ENCODE peak calls at places on chromosomes 13 and 19, in six cellular contexts. One of them, this sample, is unnamed.

GRCh38 chr19:41707871-41708371 is 505 bp upstream of the CEACAM5 start:
- DNase-seq in left ventricle myocardium inferior: no peak
- DNase-seq in stimulated activated CD8-positive, alpha-beta memory T cell treated with anti-CD3 and anti-CD28 coated beads, Interleukin-2, amount 100 ng/mL, for 48 hours: no peak
- DNase-seq in LNCaP clone FGC: no peak
- DNase-seq in NCI-H1092 treated with DMSO at 0.1 percent for 48 hours: no peak
- DNase-seq in T-helper 2 cell treated with Interferon-gamma antibody and Interleukin-4, amounts not matched to agents 5 μg/mL and 100 μg/mL, for 36 hours: no peak
- DNase-seq in this sample: no peak

GRCh38 chr19:3097442-3097871 is 3.3 kb downstream of the GNA11 start:
- DNase-seq in left ventricle myocardium inferior: no peak
- DNase-seq in stimulated activated CD8-positive, alpha-beta memory T cell treated with anti-CD3 and anti-CD28 coated beads, Interleukin-2, amount 100 ng/mL, for 48 hours: no peak
- DNase-seq in LNCaP clone FGC: no peak
- DNase-seq in NCI-H1092 treated with DMSO at 0.1 percent for 48 hours: no peak
- DNase-seq in T-helper 2 cell treated with Interferon-gamma antibody and Interleukin-4, amounts not matched to agents 5 μg/mL and 100 μg/mL, for 36 hours: no peak
- DNase-seq in this sample: no peak

GRCh38 chr13:49419292-49419691 is 24.6 kb downstream of the CAB39L start:
- DNase-seq in left ventricle myocardium inferior: no peak
- DNase-seq in stimulated activated CD8-positive, alpha-beta memory T cell treated with anti-CD3 and anti-CD28 coated beads, Interleukin-2, amount 100 ng/mL, for 48 hours: no peak
- DNase-seq in LNCaP clone FGC: no peak
- DNase-seq in NCI-H1092 treated with DMSO at 0.1 percent for 48 hours: no peak
- DNase-seq in T-helper 2 cell treated with Interferon-gamma antibody and Interleukin-4, amounts not matched to agents 5 μg/mL and 100 μg/mL, for 36 hours: no peak
- DNase-seq in this sample: no peak

GRCh38 chr19:10769533-10770491 is 51.9 kb downstream of the DNM2 start:
- DNase-seq in left ventricle myocardium inferior: peak
- DNase-seq in stimulated activated CD8-positive, alpha-beta memory T cell treated with anti-CD3 and anti-CD28 coated beads, Interleukin-2, amount 100 ng/mL, for 48 hours: no peak
- DNase-seq in LNCaP clone FGC: no peak
- DNase-seq in NCI-H1092 treated with DMSO at 0.1 percent for 48 hours: no peak
- DNase-seq in T-helper 2 cell treated with Interferon-gamma antibody and Interleukin-4, amounts not matched to agents 5 μg/mL and 100 μg/mL, for 36 hours: no peak
- DNase-seq in this sample: no peak

GRCh38 chr19:42113641-42114348 is 18.5 kb downstream of the POU2F2 start:
- DNase-seq in left ventricle myocardium inferior: no peak
- DNase-seq in stimulated activated CD8-positive, alpha-beta memory T cell treated with anti-CD3 and anti-CD28 coated beads, Interleukin-2, amount 100 ng/mL, for 48 hours: no peak
- DNase-seq in LNCaP clone FGC: no peak
- DNase-seq in NCI-H1092 treated with DMSO at 0.1 percent for 48 hours: peak
- DNase-seq in T-helper 2 cell treated with Interferon-gamma antibody and Interleukin-4, amounts not matched to agents 5 μg/mL and 100 μg/mL, for 36 hours: no peak
- DNase-seq in this sample: peak

GRCh38 chr19:42277821-42278809 is 9.1 kb downstream of the CIC start:
- DNase-seq in left ventricle myocardium inferior: no peak
- DNase-seq in stimulated activated CD8-positive, alpha-beta memory T cell treated with anti-CD3 and anti-CD28 coated beads, Interleukin-2, amount 100 ng/mL, for 48 hours: no peak
- DNase-seq in LNCaP clone FGC: no peak
- DNase-seq in NCI-H1092 treated with DMSO at 0.1 percent for 48 hours: no peak
- DNase-seq in T-helper 2 cell treated with Interferon-gamma antibody and Interleukin-4, amounts not matched to agents 5 μg/mL and 100 μg/mL, for 36 hours: no peak
- DNase-seq in this sample: no peak

GRCh38 chr13:113890758-113891480 is 27.0 kb upstream of the GAS6 start:
- DNase-seq in left ventricle myocardium inferior: no peak
- DNase-seq in stimulated activated CD8-positive, alpha-beta memory T cell treated with anti-CD3 and anti-CD28 coated beads, Interleukin-2, amount 100 ng/mL, for 48 hours: no peak
- DNase-seq in LNCaP clone FGC: no peak
- DNase-seq in NCI-H1092 treated with DMSO at 0.1 percent for 48 hours: no peak
- DNase-seq in T-helper 2 cell treated with Interferon-gamma antibody and Interleukin-4, amounts not matched to agents 5 μg/mL and 100 μg/mL, for 36 hours: no peak
- DNase-seq in this sample: no peak

GRCh38 chr19:2777952-2778683 is 5.0 kb downstream of the SGTA start:
- DNase-seq in left ventricle myocardium inferior: no peak
- DNase-seq in stimulated activated CD8-positive, alpha-beta memory T cell treated with anti-CD3 and anti-CD28 coated beads, Interleukin-2, amount 100 ng/mL, for 48 hours: no peak
- DNase-seq in LNCaP clone FGC: no peak
- DNase-seq in NCI-H1092 treated with DMSO at 0.1 percent for 48 hours: no peak
- DNase-seq in T-helper 2 cell treated with Interferon-gamma antibody and Interleukin-4, amounts not matched to agents 5 μg/mL and 100 μg/mL, for 36 hours: no peak
- DNase-seq in this sample: no peak

GRCh38 chr13:41905600-41906254 is 55.2 kb downstream of the VWA8 start:
- DNase-seq in left ventricle myocardium inferior: no peak
- DNase-seq in stimulated activated CD8-positive, alpha-beta memory T cell treated with anti-CD3 and anti-CD28 coated beads, Interleukin-2, amount 100 ng/mL, for 48 hours: no peak
- DNase-seq in LNCaP clone FGC: peak
- DNase-seq in NCI-H1092 treated with DMSO at 0.1 percent for 48 hours: no peak
- DNase-seq in T-helper 2 cell treated with Interferon-gamma antibody and Interleukin-4, amounts not matched to agents 5 μg/mL and 100 μg/mL, for 36 hours: no peak
- DNase-seq in this sample: peak

GRCh38 chr19:16834747-16835146 is 5.5 kb downstream of the SIN3B start:
- DNase-seq in left ventricle myocardium inferior: no peak
- DNase-seq in stimulated activated CD8-positive, alpha-beta memory T cell treated with anti-CD3 and anti-CD28 coated beads, Interleukin-2, amount 100 ng/mL, for 48 hours: no peak
- DNase-seq in LNCaP clone FGC: no peak
- DNase-seq in NCI-H1092 treated with DMSO at 0.1 percent for 48 hours: no peak
- DNase-seq in T-helper 2 cell treated with Interferon-gamma antibody and Interleukin-4, amounts not matched to agents 5 μg/mL and 100 μg/mL, for 36 hours: no peak
- DNase-seq in this sample: no peak

GRCh38 chr13:90545070-90545840 is 802.2 kb upstream of the MIR17HG start:
- DNase-seq in left ventricle myocardium inferior: no peak
- DNase-seq in stimulated activated CD8-positive, alpha-beta memory T cell treated with anti-CD3 and anti-CD28 coated beads, Interleukin-2, amount 100 ng/mL, for 48 hours: no peak
- DNase-seq in LNCaP clone FGC: no peak
- DNase-seq in NCI-H1092 treated with DMSO at 0.1 percent for 48 hours: peak
- DNase-seq in T-helper 2 cell treated with Interferon-gamma antibody and Interleukin-4, amounts not matched to agents 5 μg/mL and 100 μg/mL, for 36 hours: no peak
- DNase-seq in this sample: no peak

GRCh38 chr19:4061683-4062575 is 4.8 kb downstream of the ZBTB7A start:
- DNase-seq in left ventricle myocardium inferior: no peak
- DNase-seq in stimulated activated CD8-positive, alpha-beta memory T cell treated with anti-CD3 and anti-CD28 coated beads, Interleukin-2, amount 100 ng/mL, for 48 hours: no peak
- DNase-seq in LNCaP clone FGC: peak
- DNase-seq in NCI-H1092 treated with DMSO at 0.1 percent for 48 hours: no peak
- DNase-seq in T-helper 2 cell treated with Interferon-gamma antibody and Interleukin-4, amounts not matched to agents 5 μg/mL and 100 μg/mL, for 36 hours: no peak
- DNase-seq in this sample: no peak

GRCh38 chr13:105278797-105279425 is 1256.6 kb downstream of the EFNB2 start:
- DNase-seq in left ventricle myocardium inferior: no peak
- DNase-seq in stimulated activated CD8-positive, alpha-beta memory T cell treated with anti-CD3 and anti-CD28 coated beads, Interleukin-2, amount 100 ng/mL, for 48 hours: no peak
- DNase-seq in LNCaP clone FGC: no peak
- DNase-seq in NCI-H1092 treated with DMSO at 0.1 percent for 48 hours: no peak
- DNase-seq in T-helper 2 cell treated with Interferon-gamma antibody and Interleukin-4, amounts not matched to agents 5 μg/mL and 100 μg/mL, for 36 hours: no peak
- DNase-seq in this sample: no peak

GRCh38 chr13:59368652-59369051 is 795.1 kb downstream of the DIAPH3 start:
- DNase-seq in left ventricle myocardium inferior: no peak
- DNase-seq in stimulated activated CD8-positive, alpha-beta memory T cell treated with anti-CD3 and anti-CD28 coated beads, Interleukin-2, amount 100 ng/mL, for 48 hours: no peak
- DNase-seq in LNCaP clone FGC: no peak
- DNase-seq in NCI-H1092 treated with DMSO at 0.1 percent for 48 hours: no peak
- DNase-seq in T-helper 2 cell treated with Interferon-gamma antibody and Interleukin-4, amounts not matched to agents 5 μg/mL and 100 μg/mL, for 36 hours: no peak
- DNase-seq in this sample: no peak

GRCh38 chr19:16293133-16294085 is 31.2 kb upstream of the KLF2 start:
- DNase-seq in left ventricle myocardium inferior: peak
- DNase-seq in stimulated activated CD8-positive, alpha-beta memory T cell treated with anti-CD3 and anti-CD28 coated beads, Interleukin-2, amount 100 ng/mL, for 48 hours: no peak
- DNase-seq in LNCaP clone FGC: no peak
- DNase-seq in NCI-H1092 treated with DMSO at 0.1 percent for 48 hours: peak
- DNase-seq in T-helper 2 cell treated with Interferon-gamma antibody and Interleukin-4, amounts not matched to agents 5 μg/mL and 100 μg/mL, for 36 hours: no peak
- DNase-seq in this sample: no peak

GRCh38 chr19:10007811-10008211 is 2.5 kb downstream of the COL5A3 start:
- DNase-seq in left ventricle myocardium inferior: peak
- DNase-seq in stimulated activated CD8-positive, alpha-beta memory T cell treated with anti-CD3 and anti-CD28 coated beads, Interleukin-2, amount 100 ng/mL, for 48 hours: no peak
- DNase-seq in LNCaP clone FGC: no peak
- DNase-seq in NCI-H1092 treated with DMSO at 0.1 percent for 48 hours: no peak
- DNase-seq in T-helper 2 cell treated with Interferon-gamma antibody and Interleukin-4, amounts not matched to agents 5 μg/mL and 100 μg/mL, for 36 hours: no peak
- DNase-seq in this sample: no peak

GRCh38 chr19:4415352-4415751 is 12.9 kb downstream of the CHAF1A start:
- DNase-seq in left ventricle myocardium inferior: no peak
- DNase-seq in stimulated activated CD8-positive, alpha-beta memory T cell treated with anti-CD3 and anti-CD28 coated beads, Interleukin-2, amount 100 ng/mL, for 48 hours: no peak
- DNase-seq in LNCaP clone FGC: no peak
- DNase-seq in NCI-H1092 treated with DMSO at 0.1 percent for 48 hours: no peak
- DNase-seq in T-helper 2 cell treated with Interferon-gamma antibody and Interleukin-4, amounts not matched to agents 5 μg/mL and 100 μg/mL, for 36 hours: no peak
- DNase-seq in this sample: no peak

GRCh38 chr13:26695360-26695705 is 65.3 kb downstream of the GPR12 start:
- DNase-seq in left ventricle myocardium inferior: no peak
- DNase-seq in stimulated activated CD8-positive, alpha-beta memory T cell treated with anti-CD3 and anti-CD28 coated beads, Interleukin-2, amount 100 ng/mL, for 48 hours: no peak
- DNase-seq in LNCaP clone FGC: no peak
- DNase-seq in NCI-H1092 treated with DMSO at 0.1 percent for 48 hours: no peak
- DNase-seq in T-helper 2 cell treated with Interferon-gamma antibody and Interleukin-4, amounts not matched to agents 5 μg/mL and 100 μg/mL, for 36 hours: no peak
- DNase-seq in this sample: no peak

GRCh38 chr13:80048802-80049201 is 292.1 kb downstream of the SPRY2 start:
- DNase-seq in left ventricle myocardium inferior: peak
- DNase-seq in stimulated activated CD8-positive, alpha-beta memory T cell treated with anti-CD3 and anti-CD28 coated beads, Interleukin-2, amount 100 ng/mL, for 48 hours: peak
- DNase-seq in LNCaP clone FGC: no peak
- DNase-seq in NCI-H1092 treated with DMSO at 0.1 percent for 48 hours: peak
- DNase-seq in T-helper 2 cell treated with Interferon-gamma antibody and Interleukin-4, amounts not matched to agents 5 μg/mL and 100 μg/mL, for 36 hours: peak
- DNase-seq in this sample: peak

GRCh38 chr13:99601535-99601934 is 100.3 kb downstream of the TM9SF2 start:
- DNase-seq in left ventricle myocardium inferior: no peak
- DNase-seq in stimulated activated CD8-positive, alpha-beta memory T cell treated with anti-CD3 and anti-CD28 coated beads, Interleukin-2, amount 100 ng/mL, for 48 hours: no peak
- DNase-seq in LNCaP clone FGC: no peak
- DNase-seq in NCI-H1092 treated with DMSO at 0.1 percent for 48 hours: no peak
- DNase-seq in T-helper 2 cell treated with Interferon-gamma antibody and Interleukin-4, amounts not matched to agents 5 μg/mL and 100 μg/mL, for 36 hours: no peak
- DNase-seq in this sample: no peak

GRCh38 chr19:17536957-17537356 is 18.5 kb upstream of the COLGALT1 start:
- DNase-seq in left ventricle myocardium inferior: no peak
- DNase-seq in stimulated activated CD8-positive, alpha-beta memory T cell treated with anti-CD3 and anti-CD28 coated beads, Interleukin-2, amount 100 ng/mL, for 48 hours: no peak
- DNase-seq in LNCaP clone FGC: no peak
- DNase-seq in NCI-H1092 treated with DMSO at 0.1 percent for 48 hours: no peak
- DNase-seq in T-helper 2 cell treated with Interferon-gamma antibody and Interleukin-4, amounts not matched to agents 5 μg/mL and 100 μg/mL, for 36 hours: no peak
- DNase-seq in this sample: no peak

GRCh38 chr13:46575843-46576242 is 22.9 kb downstream of the LRCH1 start:
- DNase-seq in left ventricle myocardium inferior: no peak
- DNase-seq in stimulated activated CD8-positive, alpha-beta memory T cell treated with anti-CD3 and anti-CD28 coated beads, Interleukin-2, amount 100 ng/mL, for 48 hours: no peak
- DNase-seq in LNCaP clone FGC: no peak
- DNase-seq in NCI-H1092 treated with DMSO at 0.1 percent for 48 hours: no peak
- DNase-seq in T-helper 2 cell treated with Interferon-gamma antibody and Interleukin-4, amounts not matched to agents 5 μg/mL and 100 μg/mL, for 36 hours: no peak
- DNase-seq in this sample: no peak

GRCh38 chr13:34044660-34045080 is 226.7 kb downstream of the RFC3 start:
- DNase-seq in left ventricle myocardium inferior: no peak
- DNase-seq in stimulated activated CD8-positive, alpha-beta memory T cell treated with anti-CD3 and anti-CD28 coated beads, Interleukin-2, amount 100 ng/mL, for 48 hours: no peak
- DNase-seq in LNCaP clone FGC: no peak
- DNase-seq in NCI-H1092 treated with DMSO at 0.1 percent for 48 hours: no peak
- DNase-seq in T-helper 2 cell treated with Interferon-gamma antibody and Interleukin-4, amounts not matched to agents 5 μg/mL and 100 μg/mL, for 36 hours: no peak
- DNase-seq in this sample: no peak

GRCh38 chr13:92225861-92226260 is 827.4 kb downstream of the GPC5 start:
- DNase-seq in left ventricle myocardium inferior: no peak
- DNase-seq in stimulated activated CD8-positive, alpha-beta memory T cell treated with anti-CD3 and anti-CD28 coated beads, Interleukin-2, amount 100 ng/mL, for 48 hours: no peak
- DNase-seq in LNCaP clone FGC: no peak
- DNase-seq in NCI-H1092 treated with DMSO at 0.1 percent for 48 hours: no peak
- DNase-seq in T-helper 2 cell treated with Interferon-gamma antibody and Interleukin-4, amounts not matched to agents 5 μg/mL and 100 μg/mL, for 36 hours: no peak
- DNase-seq in this sample: no peak

GRCh38 chr13:99071666-99072065 is 93.8 kb upstream of the DOCK9 start:
- DNase-seq in left ventricle myocardium inferior: no peak
- DNase-seq in stimulated activated CD8-positive, alpha-beta memory T cell treated with anti-CD3 and anti-CD28 coated beads, Interleukin-2, amount 100 ng/mL, for 48 hours: no peak
- DNase-seq in LNCaP clone FGC: no peak
- DNase-seq in NCI-H1092 treated with DMSO at 0.1 percent for 48 hours: no peak
- DNase-seq in T-helper 2 cell treated with Interferon-gamma antibody and Interleukin-4, amounts not matched to agents 5 μg/mL and 100 μg/mL, for 36 hours: no peak
- DNase-seq in this sample: no peak

GRCh38 chr13:77429320-77430142 is 102.6 kb upstream of the MYCBP2 start:
- DNase-seq in left ventricle myocardium inferior: no peak
- DNase-seq in stimulated activated CD8-positive, alpha-beta memory T cell treated with anti-CD3 and anti-CD28 coated beads, Interleukin-2, amount 100 ng/mL, for 48 hours: peak
- DNase-seq in LNCaP clone FGC: peak
- DNase-seq in NCI-H1092 treated with DMSO at 0.1 percent for 48 hours: no peak
- DNase-seq in T-helper 2 cell treated with Interferon-gamma antibody and Interleukin-4, amounts not matched to agents 5 μg/mL and 100 μg/mL, for 36 hours: peak
- DNase-seq in this sample: peak

GRCh38 chr19:18113827-18114226 is 16.2 kb downstream of the MAST3 start:
- DNase-seq in left ventricle myocardium inferior: no peak
- DNase-seq in stimulated activated CD8-positive, alpha-beta memory T cell treated with anti-CD3 and anti-CD28 coated beads, Interleukin-2, amount 100 ng/mL, for 48 hours: no peak
- DNase-seq in LNCaP clone FGC: no peak
- DNase-seq in NCI-H1092 treated with DMSO at 0.1 percent for 48 hours: no peak
- DNase-seq in T-helper 2 cell treated with Interferon-gamma antibody and Interleukin-4, amounts not matched to agents 5 μg/mL and 100 μg/mL, for 36 hours: no peak
- DNase-seq in this sample: no peak

GRCh38 chr13:44471686-44472085 is 98.1 kb downstream of the SERP2 start:
- DNase-seq in left ventricle myocardium inferior: no peak
- DNase-seq in stimulated activated CD8-positive, alpha-beta memory T cell treated with anti-CD3 and anti-CD28 coated beads, Interleukin-2, amount 100 ng/mL, for 48 hours: no peak
- DNase-seq in LNCaP clone FGC: no peak
- DNase-seq in NCI-H1092 treated with DMSO at 0.1 percent for 48 hours: no peak
- DNase-seq in T-helper 2 cell treated with Interferon-gamma antibody and Interleukin-4, amounts not matched to agents 5 μg/mL and 100 μg/mL, for 36 hours: no peak
- DNase-seq in this sample: no peak

GRCh38 chr13:44576396-44577235 is 486 bp upstream of the TSC22D1 start:
- DNase-seq in left ventricle myocardium inferior: peak
- DNase-seq in stimulated activated CD8-positive, alpha-beta memory T cell treated with anti-CD3 and anti-CD28 coated beads, Interleukin-2, amount 100 ng/mL, for 48 hours: peak
- DNase-seq in LNCaP clone FGC: no peak
- DNase-seq in NCI-H1092 treated with DMSO at 0.1 percent for 48 hours: no peak
- DNase-seq in T-helper 2 cell treated with Interferon-gamma antibody and Interleukin-4, amounts not matched to agents 5 μg/mL and 100 μg/mL, for 36 hours: peak
- DNase-seq in this sample: peak

GRCh38 chr19:1041835-1042685 is 2.2 kb downstream of the ABCA7 start:
- DNase-seq in left ventricle myocardium inferior: no peak
- DNase-seq in stimulated activated CD8-positive, alpha-beta memory T cell treated with anti-CD3 and anti-CD28 coated beads, Interleukin-2, amount 100 ng/mL, for 48 hours: no peak
- DNase-seq in LNCaP clone FGC: no peak
- DNase-seq in NCI-H1092 treated with DMSO at 0.1 percent for 48 hours: peak
- DNase-seq in T-helper 2 cell treated with Interferon-gamma antibody and Interleukin-4, amounts not matched to agents 5 μg/mL and 100 μg/mL, for 36 hours: no peak
- DNase-seq in this sample: no peak

GRCh38 chr19:44758596-44758995 is 10.1 kb downstream of the BCL3 start:
- DNase-seq in left ventricle myocardium inferior: peak
- DNase-seq in stimulated activated CD8-positive, alpha-beta memory T cell treated with anti-CD3 and anti-CD28 coated beads, Interleukin-2, amount 100 ng/mL, for 48 hours: no peak
- DNase-seq in LNCaP clone FGC: no peak
- DNase-seq in NCI-H1092 treated with DMSO at 0.1 percent for 48 hours: no peak
- DNase-seq in T-helper 2 cell treated with Interferon-gamma antibody and Interleukin-4, amounts not matched to agents 5 μg/mL and 100 μg/mL, for 36 hours: no peak
- DNase-seq in this sample: no peak

GRCh38 chr19:5663904-5664303 is 16.4 kb downstream of the MICOS13 start:
- DNase-seq in left ventricle myocardium inferior: no peak
- DNase-seq in stimulated activated CD8-positive, alpha-beta memory T cell treated with anti-CD3 and anti-CD28 coated beads, Interleukin-2, amount 100 ng/mL, for 48 hours: no peak
- DNase-seq in LNCaP clone FGC: no peak
- DNase-seq in NCI-H1092 treated with DMSO at 0.1 percent for 48 hours: no peak
- DNase-seq in T-helper 2 cell treated with Interferon-gamma antibody and Interleukin-4, amounts not matched to agents 5 μg/mL and 100 μg/mL, for 36 hours: no peak
- DNase-seq in this sample: no peak

GRCh38 chr13:47039106-47039505 is 142.3 kb upstream of the HTR2A start:
- DNase-seq in left ventricle myocardium inferior: no peak
- DNase-seq in stimulated activated CD8-positive, alpha-beta memory T cell treated with anti-CD3 and anti-CD28 coated beads, Interleukin-2, amount 100 ng/mL, for 48 hours: no peak
- DNase-seq in LNCaP clone FGC: no peak
- DNase-seq in NCI-H1092 treated with DMSO at 0.1 percent for 48 hours: no peak
- DNase-seq in T-helper 2 cell treated with Interferon-gamma antibody and Interleukin-4, amounts not matched to agents 5 μg/mL and 100 μg/mL, for 36 hours: no peak
- DNase-seq in this sample: no peak

GRCh38 chr13:104086205-104086604 is 1020.0 kb upstream of the SLC10A2 start:
- DNase-seq in left ventricle myocardium inferior: no peak
- DNase-seq in stimulated activated CD8-positive, alpha-beta memory T cell treated with anti-CD3 and anti-CD28 coated beads, Interleukin-2, amount 100 ng/mL, for 48 hours: no peak
- DNase-seq in LNCaP clone FGC: no peak
- DNase-seq in NCI-H1092 treated with DMSO at 0.1 percent for 48 hours: no peak
- DNase-seq in T-helper 2 cell treated with Interferon-gamma antibody and Interleukin-4, amounts not matched to agents 5 μg/mL and 100 μg/mL, for 36 hours: no peak
- DNase-seq in this sample: no peak

GRCh38 chr13:95355491-95355890 is 54.2 kb upstream of the ABCC4 start:
- DNase-seq in left ventricle myocardium inferior: no peak
- DNase-seq in stimulated activated CD8-positive, alpha-beta memory T cell treated with anti-CD3 and anti-CD28 coated beads, Interleukin-2, amount 100 ng/mL, for 48 hours: no peak
- DNase-seq in LNCaP clone FGC: no peak
- DNase-seq in NCI-H1092 treated with DMSO at 0.1 percent for 48 hours: no peak
- DNase-seq in T-helper 2 cell treated with Interferon-gamma antibody and Interleukin-4, amounts not matched to agents 5 μg/mL and 100 μg/mL, for 36 hours: no peak
- DNase-seq in this sample: no peak